ENCODE peak calls at places on chromosomes 13 and 19, in nine cellular contexts. Y is pancreas; F is fibroblast of the aortic adventitia; A is cardiac fibroblast; Z is CD4-positive, CD25-positive, alpha-beta regulatory T cell; D is fibroblast of gingiva; W is neural progenitor cell; L is AG09309; V is EH. G is an unnamed sample.

GRCh38 chr19:55986487-55986886 is at the start of gene NLRP5:
- DNase-seq in Z (no peak), W (no peak), L (no peak), F (no peak), D (no peak), V (no peak), A (no peak), Y (no peak), G (no peak)

GRCh38 chr19:492091-492531 is 4.2 kb upstream of the MADCAM1 start:
- DNase-seq in W (no peak), Y (peak; percentile 76), F (peak; percentile 11), Z (no peak), L (no peak), V (peak; percentile 9), D (no peak), A (no peak), G (no peak)

GRCh38 chr13:74644239-74644638 is 510.0 kb upstream of the KLF12 start:
- DNase-seq in L (no peak), F (peak; percentile 76), W (no peak), V (no peak), Y (no peak), Z (no peak), A (peak; percentile 82), D (no peak), G (peak; percentile 16)

GRCh38 chr13:48009298-48009697 is 8.2 kb upstream of the SUCLA2 start:
- DNase-seq in A (peak; percentile 89), F (peak; percentile 80), D (peak; percentile 80), L (peak; percentile 52), V (peak; percentile 83), Z (no peak), W (no peak), Y (no peak), G (peak; percentile 87)

GRCh38 chr19:55189424-55189823 is 9.3 kb upstream of the SYT5 start:
- DNase-seq in L (peak; percentile 89), Z (no peak), Y (no peak), W (no peak), V (peak; percentile 97), D (peak; percentile 92), F (peak; percentile 91), A (peak; percentile 98), G (peak; percentile 94)

GRCh38 chr19:52749780-52750179 is 14.9 kb upstream of the ZNF611 start:
- DNase-seq in L (no peak), F (no peak), A (no peak), V (no peak), W (no peak), Z (no peak), Y (no peak), D (no peak), G (no peak)

GRCh38 chr13:40927929-40928328 is 91.2 kb downstream of the ELF1 start:
- DNase-seq in F (no peak), W (no peak), L (no peak), Y (no peak), Z (no peak), A (no peak), V (no peak), D (no peak), G (no peak)

GRCh38 chr19:28883241-28883693 is 329.7 kb downstream of the UQCRFS1 start:
- DNase-seq in F (peak; percentile 92), A (peak; percentile 24), W (peak; percentile 41), Z (no peak), D (peak; percentile 50), Y (no peak), V (peak; percentile 55), L (no peak), G (peak; percentile 56)

GRCh38 chr13:23629566-23630272 is 59.5 kb downstream of the TNFRSF19 start:
- DNase-seq in Z (no peak), V (no peak), D (no peak), A (no peak), W (no peak), F (no peak), L (no peak), Y (no peak), G (no peak)

GRCh38 chr13:27599096-27599495 is 21.2 kb downstream of the LNX2 start:
- DNase-seq in Z (no peak), Y (no peak), L (no peak), A (no peak), W (no peak), D (no peak), F (no peak), V (no peak), G (no peak)

GRCh38 chr19:1312732-1313694 is 27.3 kb downstream of the EFNA2 start:
- DNase-seq in L (no peak), Z (no peak), V (peak; percentile 64), Y (peak; percentile 67), F (peak; percentile 19), W (peak; percentile 48), A (peak; percentile 65), D (no peak), G (peak; percentile 15)

GRCh38 chr13:82062772-82063171 is 1721.8 kb upstream of the SPRY2 start:
- DNase-seq in F (no peak), W (no peak), Y (no peak), L (no peak), Z (no peak), D (no peak), V (no peak), A (no peak), G (no peak)

GRCh38 chr13:76330756-76331155 is 555.4 kb downstream of the KCTD12 start:
- DNase-seq in Z (no peak), V (no peak), D (no peak), L (no peak), A (no peak), W (no peak), F (peak; percentile 85), Y (no peak), G (no peak)

GRCh38 chr19:40502647-40503046 is 35.8 kb downstream of the SPTBN4 start:
- DNase-seq in L (no peak), W (peak; percentile 27), Z (no peak), F (no peak), A (no peak), Y (no peak), D (no peak), V (peak; percentile 11), G (no peak)

GRCh38 chr13:107819071-107819470 is 396.3 kb downstream of the LIG4 start:
- DNase-seq in Y (no peak), W (no peak), L (no peak), V (no peak), Z (no peak), D (no peak), A (no peak), F (no peak), G (no peak)